ENCODE peak calls at places on chromosome 22, in seven cellular contexts. H, L, X, T, O, Z and S are unnamed samples.

GRCh38 chr22:41021039-41021654 is 70.0 kb downstream of the RBX1 start:
- DNase-seq in H (no peak), T (peak; percentile 20), L (no peak), Z (no peak), X (no peak), O (no peak), S (no peak)

GRCh38 chr22:24474649-24475048 is 20.5 kb upstream of the UPB1 start:
- DNase-seq in Z (no peak), H (no peak), X (no peak), O (no peak), L (no peak), T (no peak), S (no peak)

GRCh38 chr22:36081023-36081431 is 52.4 kb upstream of the RBFOX2 start:
- DNase-seq in T (peak; percentile 88), L (no peak), O (no peak), Z (no peak), X (no peak), H (no peak), S (no peak)

GRCh38 chr22:19891350-19892248 is 36.9 kb upstream of the GNB1L start:
- DNase-seq in T (peak; percentile 89), Z (peak; percentile 82), L (peak; percentile 45), O (peak; percentile 57), H (peak; percentile 67), X (no peak), S (peak; percentile 85)

GRCh38 chr22:47189056-47189916 is 426.8 kb downstream of the TBC1D22A start:
- DNase-seq in Z (no peak), H (no peak), L (no peak), O (no peak), X (no peak), T (no peak), S (no peak)

GRCh38 chr22:23072911-23073491 is 2.7 kb downstream of the GNAZ start:
- DNase-seq in Z (no peak), T (peak; percentile 83), L (no peak), H (no peak), O (no peak), X (no peak), S (no peak)

GRCh38 chr22:42343551-42344081 is 73.2 kb upstream of the TCF20 start:
- DNase-seq in H (no peak), O (no peak), X (no peak), T (peak; percentile 33), Z (no peak), L (no peak), S (peak; percentile 24)

GRCh38 chr22:47116426-47117341 is 354.2 kb downstream of the TBC1D22A start:
- DNase-seq in T (no peak), X (no peak), L (no peak), H (no peak), O (no peak), Z (no peak), S (no peak)

GRCh38 chr22:36379593-36380361 is 8.0 kb downstream of the MYH9 start:
- DNase-seq in H (no peak), T (peak; percentile 41), Z (no peak), X (no peak), O (no peak), L (peak; percentile 60), S (peak; percentile 71)

GRCh38 chr22:27896251-27896650 is 22.8 kb downstream of the PITPNB start:
- DNase-seq in X (no peak), T (no peak), H (no peak), Z (no peak), O (no peak), L (no peak), S (no peak)

GRCh38 chr22:45125198-45125597 is 38.5 kb upstream of the NUP50 start:
- DNase-seq in X (no peak), O (no peak), L (no peak), Z (no peak), T (peak; percentile 88), H (no peak), S (no peak)

GRCh38 chr22:26485013-26485412 is 1.3 kb downstream of the SRRD start:
- DNase-seq in L (no peak), X (no peak), Z (no peak), O (no peak), T (peak; percentile 53), H (no peak), S (no peak)

GRCh38 chr22:39110631-39111561 is 13.9 kb downstream of the APOBEC3H start:
- DNase-seq in O (no peak), L (no peak), X (no peak), Z (no peak), H (no peak), T (peak; percentile 8), S (no peak)

GRCh38 chr22:37664249-37665101 is 6.0 kb downstream of the PDXP start:
- DNase-seq in Z (no peak), X (no peak), O (no peak), L (no peak), H (no peak), T (no peak), S (no peak)

GRCh38 chr22:42805998-42806481 is 51.0 kb downstream of the ARFGAP3 start:
- DNase-seq in L (no peak), Z (no peak), X (peak; percentile 27), O (no peak), H (no peak), T (no peak), S (no peak)

GRCh38 chr22:45526768-45527360 is 24.2 kb downstream of the FBLN1 start:
- DNase-seq in Z (no peak), T (peak; percentile 49), O (no peak), X (no peak), L (no peak), H (no peak), S (no peak)

GRCh38 chr22:48974443-48975251 is 853.0 kb downstream of the BRD1 start:
- DNase-seq in H (no peak), O (no peak), T (no peak), X (no peak), L (no peak), Z (no peak), S (no peak)

GRCh38 chr22:50576806-50577696 is 1.2 kb downstream of the CPT1B start:
- DNase-seq in L (no peak), O (no peak), T (peak; percentile 12), H (no peak), Z (no peak), X (no peak), S (no peak)

GRCh38 chr22:43345761-43346261 is 2.6 kb upstream of the SCUBE1 start:
- DNase-seq in L (no peak), Z (no peak), T (no peak), X (no peak), H (no peak), O (no peak), S (no peak)

GRCh38 chr22:50305393-50305657 is 2.1 kb downstream of the PLXNB2 start:
- DNase-seq in L (no peak), O (no peak), X (no peak), T (no peak), H (no peak), Z (no peak), S (no peak)

GRCh38 chr22:40911772-40912171 is 39.4 kb upstream of the RBX1 start:
- DNase-seq in H (no peak), L (no peak), Z (no peak), O (no peak), X (no peak), T (peak; percentile 59), S (no peak)

GRCh38 chr22:38317237-38317994 is at the start of gene CSNK1E:
- DNase-seq in Z (peak; percentile 55), T (peak; percentile 69), O (peak; percentile 67), H (peak; percentile 52), X (peak; percentile 69), L (peak; percentile 69), S (peak; percentile 71)

GRCh38 chr22:40499187-40499753 is 128.9 kb downstream of the SGSM3 start:
- DNase-seq in X (no peak), T (peak; percentile 99), H (no peak), O (no peak), L (no peak), Z (no peak), S (no peak)

GRCh38 chr22:37193629-37194191 is 5.7 kb upstream of the C1QTNF6 start:
- DNase-seq in O (peak; percentile 17), X (no peak), T (peak; percentile 60), Z (peak; percentile 27), H (no peak), L (peak; percentile 22), S (peak; percentile 51)

GRCh38 chr22:39362932-39363331 is 13.1 kb downstream of the SYNGR1 start:
- DNase-seq in O (no peak), T (no peak), L (no peak), Z (no peak), H (no peak), X (no peak), S (no peak)

GRCh38 chr22:27476729-27477128 is 324.8 kb downstream of the MN1 start:
- DNase-seq in X (no peak), Z (no peak), H (no peak), T (peak; percentile 71), O (no peak), L (no peak), S (no peak)

GRCh38 chr22:26768986-26769385 is 111.6 kb downstream of the MIAT start:
- DNase-seq in Z (no peak), H (no peak), T (no peak), O (no peak), X (no peak), L (no peak), S (no peak)

GRCh38 chr22:50490531-50491308 is 4.1 kb downstream of the MIOX start:
- DNase-seq in O (no peak), T (no peak), Z (no peak), X (no peak), L (no peak), H (no peak), S (no peak)

GRCh38 chr22:32355760-32356159 is 1.9 kb upstream of the RFPL3 start:
- DNase-seq in O (no peak), H (no peak), Z (no peak), T (no peak), L (no peak), X (no peak), S (no peak)

GRCh38 chr22:40685406-40685805 is 6.1 kb downstream of the MCHR1 start:
- DNase-seq in Z (no peak), O (peak; percentile 29), T (no peak), L (peak; percentile 7), X (no peak), H (no peak), S (peak; percentile 22)

GRCh38 chr22:43060213-43060612 is 29.0 kb downstream of the TTLL1 start:
- DNase-seq in X (no peak), O (peak; percentile 25), L (peak; percentile 6), T (peak; percentile 17), H (peak; percentile 36), Z (peak; percentile 37), S (peak; percentile 20)

GRCh38 chr22:35400335-35400680 is 368 bp downstream of the MCM5 start:
- DNase-seq in O (peak; percentile 3), H (no peak), L (peak; percentile 9), X (no peak), T (peak; percentile 8), Z (no peak), S (no peak)

GRCh38 chr22:31329029-31329428 is 17.1 kb downstream of the PATZ1 start:
- DNase-seq in H (no peak), T (peak; percentile 45), Z (no peak), L (no peak), O (no peak), X (no peak), S (no peak)

GRCh38 chr22:23113067-23113846 is 28.5 kb downstream of the RSPH14 start:
- DNase-seq in H (no peak), T (peak; percentile 28), Z (no peak), X (no peak), O (no peak), L (no peak), S (no peak)

GRCh38 chr22:23537421-23537820 is 42.7 kb downstream of the IGLL1 start:
- DNase-seq in Z (no peak), L (no peak), H (no peak), O (no peak), T (no peak), X (no peak), S (no peak)

GRCh38 chr22:23237201-23237798 is 57.0 kb downstream of the BCR start:
- DNase-seq in Z (no peak), T (no peak), X (no peak), O (no peak), H (no peak), L (no peak), S (no peak)

GRCh38 chr22:22949953-22950352 is 62.3 kb downstream of the IGLL5 start:
- DNase-seq in H (no peak), O (no peak), X (no peak), Z (no peak), T (no peak), L (no peak), S (no peak)

GRCh38 chr22:36765943-36766450 is 9.9 kb downstream of the IFT27 start:
- DNase-seq in Z (no peak), X (no peak), O (no peak), H (no peak), T (peak; percentile 34), L (no peak), S (no peak)